ENCODE peak calls at places on chromosomes 16 and 17, in seven cellular contexts. One of them, this sample, is unnamed.

GRCh38 chr17:64420143-64420670 is 28.7 kb upstream of the MILR1 start:
- DNase-seq in prostate gland: peak; percentile 46
- DNase-seq in left lung: no peak
- DNase-seq in endodermal cell: peak; percentile 73
- DNase-seq in H7: peak; percentile 56
- DNase-seq in breast epithelium: no peak
- DNase-seq in AG04450: peak; percentile 67
- DNase-seq in this sample: no peak

GRCh38 chr16:84720180-84720579 is 20.4 kb downstream of the USP10 start:
- DNase-seq in H7: no peak
- DNase-seq in prostate gland: no peak
- DNase-seq in AG04450: no peak
- DNase-seq in breast epithelium: no peak
- DNase-seq in left lung: no peak
- DNase-seq in endodermal cell: no peak
- DNase-seq in this sample: no peak

GRCh38 chr16:30401768-30402425 is 5.5 kb upstream of the ZNF771 start:
- DNase-seq in H7: no peak
- DNase-seq in endodermal cell: no peak
- DNase-seq in left lung: no peak
- DNase-seq in breast epithelium: no peak
- DNase-seq in prostate gland: no peak
- DNase-seq in AG04450: no peak
- DNase-seq in this sample: no peak

GRCh38 chr16:83835972-83836566 is 28.3 kb downstream of the HSBP1 start:
- DNase-seq in endodermal cell: no peak
- DNase-seq in left lung: no peak
- DNase-seq in breast epithelium: no peak
- DNase-seq in prostate gland: no peak
- DNase-seq in AG04450: peak; percentile 41
- DNase-seq in H7: no peak
- DNase-seq in this sample: peak; percentile 46

GRCh38 chr17:78342438-78343098 is 17.3 kb downstream of the SOCS3 start:
- DNase-seq in AG04450: no peak
- DNase-seq in prostate gland: no peak
- DNase-seq in endodermal cell: peak; percentile 83
- DNase-seq in breast epithelium: no peak
- DNase-seq in left lung: peak; percentile 70
- DNase-seq in H7: peak; percentile 79
- DNase-seq in this sample: peak; percentile 89

GRCh38 chr17:27336217-27336616 is 42.3 kb downstream of the WSB1 start:
- DNase-seq in endodermal cell: peak; percentile 59
- DNase-seq in left lung: no peak
- DNase-seq in H7: no peak
- DNase-seq in prostate gland: no peak
- DNase-seq in AG04450: no peak
- DNase-seq in breast epithelium: no peak
- DNase-seq in this sample: no peak

GRCh38 chr16:66478733-66479511 is 51.8 kb downstream of the BEAN1 start:
- DNase-seq in AG04450: no peak
- DNase-seq in breast epithelium: peak; percentile 72
- DNase-seq in H7: peak; percentile 90
- DNase-seq in endodermal cell: peak; percentile 94
- DNase-seq in prostate gland: peak; percentile 68
- DNase-seq in left lung: peak; percentile 80
- DNase-seq in this sample: peak; percentile 44

GRCh38 chr17:83083368-83084201 is 4.2 kb downstream of the METRNL start:
- DNase-seq in breast epithelium: no peak
- DNase-seq in prostate gland: no peak
- DNase-seq in left lung: peak; percentile 67
- DNase-seq in endodermal cell: peak; percentile 80
- DNase-seq in AG04450: peak; percentile 89
- DNase-seq in H7: peak; percentile 83
- DNase-seq in this sample: peak; percentile 99

GRCh38 chr16:2337431-2338296 is 2.9 kb downstream of the ABCA3 start:
- DNase-seq in endodermal cell: no peak
- DNase-seq in breast epithelium: no peak
- DNase-seq in left lung: no peak
- DNase-seq in AG04450: no peak
- DNase-seq in prostate gland: no peak
- DNase-seq in H7: no peak
- DNase-seq in this sample: peak; percentile 19

GRCh38 chr16:27429981-27430441 is 28.0 kb downstream of the IL21R start:
- DNase-seq in left lung: no peak
- DNase-seq in H7: no peak
- DNase-seq in AG04450: no peak
- DNase-seq in breast epithelium: no peak
- DNase-seq in prostate gland: no peak
- DNase-seq in endodermal cell: no peak
- DNase-seq in this sample: no peak

GRCh38 chr16:72291121-72291520 is 119.2 kb upstream of the PMFBP1 start:
- DNase-seq in AG04450: no peak
- DNase-seq in H7: no peak
- DNase-seq in breast epithelium: no peak
- DNase-seq in endodermal cell: no peak
- DNase-seq in left lung: no peak
- DNase-seq in prostate gland: no peak
- DNase-seq in this sample: peak; percentile 90

GRCh38 chr16:67327774-67328173 is 1.2 kb downstream of the LRRC36 start:
- DNase-seq in H7: no peak
- DNase-seq in left lung: no peak
- DNase-seq in endodermal cell: no peak
- DNase-seq in prostate gland: no peak
- DNase-seq in breast epithelium: no peak
- DNase-seq in AG04450: no peak
- DNase-seq in this sample: no peak

GRCh38 chr16:2475413-2476344 is 752 bp downstream of the TBC1D24 start:
- DNase-seq in prostate gland: no peak
- DNase-seq in H7: peak; percentile 95
- DNase-seq in endodermal cell: peak; percentile 76
- DNase-seq in left lung: no peak
- DNase-seq in breast epithelium: no peak
- DNase-seq in AG04450: no peak
- DNase-seq in this sample: no peak

GRCh38 chr17:80591788-80592187 is 47.1 kb downstream of the RPTOR start:
- DNase-seq in left lung: no peak
- DNase-seq in H7: no peak
- DNase-seq in AG04450: no peak
- DNase-seq in endodermal cell: no peak
- DNase-seq in breast epithelium: no peak
- DNase-seq in prostate gland: no peak
- DNase-seq in this sample: no peak

GRCh38 chr17:80588687-80589086 is 44.0 kb downstream of the RPTOR start:
- DNase-seq in AG04450: no peak
- DNase-seq in left lung: no peak
- DNase-seq in prostate gland: no peak
- DNase-seq in endodermal cell: no peak
- DNase-seq in breast epithelium: no peak
- DNase-seq in H7: no peak
- DNase-seq in this sample: no peak

GRCh38 chr17:80584171-80584905 is 39.7 kb downstream of the RPTOR start:
- DNase-seq in AG04450: no peak
- DNase-seq in breast epithelium: no peak
- DNase-seq in prostate gland: no peak
- DNase-seq in endodermal cell: no peak
- DNase-seq in left lung: no peak
- DNase-seq in H7: no peak
- DNase-seq in this sample: no peak

GRCh38 chr17:80585880-80586279 is 41.2 kb downstream of the RPTOR start:
- DNase-seq in AG04450: no peak
- DNase-seq in left lung: no peak
- DNase-seq in breast epithelium: no peak
- DNase-seq in H7: peak; percentile 63
- DNase-seq in prostate gland: no peak
- DNase-seq in endodermal cell: no peak
- DNase-seq in this sample: no peak

GRCh38 chr17:80586464-80587228 is 42.0 kb downstream of the RPTOR start:
- DNase-seq in left lung: peak; percentile 46
- DNase-seq in H7: peak; percentile 63
- DNase-seq in prostate gland: no peak
- DNase-seq in endodermal cell: no peak
- DNase-seq in AG04450: peak; percentile 74
- DNase-seq in breast epithelium: no peak
- DNase-seq in this sample: no peak
- H3K4me3 ChIP-seq in left lung: no peak overlapping the region
- H3K4me3 ChIP-seq in H7: no peak overlapping the region
- H3K4me3 ChIP-seq in prostate gland: no peak overlapping the region
- H3K4me3 ChIP-seq in endodermal cell: no peak overlapping the region
- H3K4me3 ChIP-seq in AG04450: peak overlapping the region; percentile 38
- H3K4me3 ChIP-seq in breast epithelium: no peak overlapping the region
- H3K4me3 ChIP-seq in this sample: no peak overlapping the region

GRCh38 chr17:4502466-4503154 is 3.9 kb downstream of the SPNS2 start:
- DNase-seq in prostate gland: no peak
- DNase-seq in endodermal cell: peak; percentile 64
- DNase-seq in left lung: no peak
- DNase-seq in breast epithelium: no peak
- DNase-seq in AG04450: no peak
- DNase-seq in H7: no peak
- DNase-seq in this sample: no peak

GRCh38 chr17:4499431-4500187 is 928 bp downstream of the SPNS2 start:
- DNase-seq in left lung: no peak
- DNase-seq in prostate gland: no peak
- DNase-seq in breast epithelium: no peak
- DNase-seq in endodermal cell: peak; percentile 80
- DNase-seq in H7: peak; percentile 89
- DNase-seq in AG04450: no peak
- DNase-seq in this sample: no peak

GRCh38 chr17:4500188-4500565 is 1.5 kb downstream of the SPNS2 start:
- DNase-seq in prostate gland: no peak
- DNase-seq in left lung: no peak
- DNase-seq in H7: no peak
- DNase-seq in breast epithelium: no peak
- DNase-seq in AG04450: no peak
- DNase-seq in endodermal cell: no peak
- DNase-seq in this sample: no peak

GRCh38 chr17:4503283-4504005 is 4.8 kb downstream of the SPNS2 start:
- DNase-seq in H7: no peak
- DNase-seq in prostate gland: no peak
- DNase-seq in breast epithelium: no peak
- DNase-seq in left lung: no peak
- DNase-seq in endodermal cell: no peak
- DNase-seq in AG04450: no peak
- DNase-seq in this sample: no peak

GRCh38 chr17:4501295-4501949 is 2.7 kb downstream of the SPNS2 start:
- DNase-seq in prostate gland: no peak
- DNase-seq in H7: no peak
- DNase-seq in breast epithelium: no peak
- DNase-seq in AG04450: no peak
- DNase-seq in endodermal cell: no peak
- DNase-seq in left lung: peak; percentile 61
- DNase-seq in this sample: no peak
- H3K27me3 ChIP-seq in prostate gland: peaks cover 8% of the 10 kb centered on the region
- H3K27me3 ChIP-seq in H7: peaks cover 45% of the 10 kb centered on the region
- H3K27me3 ChIP-seq in breast epithelium: peaks cover 11% of the 10 kb centered on the region
- H3K27me3 ChIP-seq in AG04450: peaks cover 64% of the 10 kb centered on the region
- H3K27me3 ChIP-seq in endodermal cell: peaks cover 49% of the 10 kb centered on the region
- H3K27me3 ChIP-seq in left lung: peaks cover 37% of the 10 kb centered on the region
- H3K27me3 ChIP-seq in this sample: peaks cover 33% of the 10 kb centered on the region

DNA sequence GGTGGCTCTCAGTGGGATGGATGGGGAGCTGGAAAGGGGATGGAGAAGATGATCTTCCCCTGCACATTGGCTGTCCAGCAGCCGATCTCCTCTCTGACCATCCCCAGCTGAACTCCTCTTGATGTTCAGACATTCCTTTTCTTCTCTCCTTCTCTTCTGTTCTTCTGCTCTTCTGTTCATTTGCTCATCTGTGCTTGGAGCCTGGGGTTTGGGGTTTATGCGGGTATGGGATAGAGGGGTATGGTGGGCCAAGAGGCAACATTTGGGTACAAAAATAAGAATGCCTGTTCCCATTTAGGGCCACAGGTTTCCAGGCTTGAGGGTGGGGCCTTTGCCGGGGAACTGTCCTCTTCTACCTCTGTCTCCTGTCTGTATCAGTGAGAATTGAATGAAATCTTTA is 205.4 kb upstream of the XYLT1 start:
- DNase-seq in prostate gland: no peak
- DNase-seq in left lung: no peak
- DNase-seq in AG04450: no peak
- DNase-seq in endodermal cell: no peak
- DNase-seq in breast epithelium: no peak
- DNase-seq in H7: no peak
- DNase-seq in this sample: no peak
- H3K4me3 ChIP-seq in prostate gland: no peak overlapping the region
- H3K4me3 ChIP-seq in left lung: no peak overlapping the region
- H3K4me3 ChIP-seq in AG04450: no peak overlapping the region
- H3K4me3 ChIP-seq in endodermal cell: no peak overlapping the region
- H3K4me3 ChIP-seq in breast epithelium: no peak overlapping the region
- H3K4me3 ChIP-seq in H7: no peak overlapping the region
- H3K4me3 ChIP-seq in this sample: no peak overlapping the region

GRCh38 chr16:86045601-86045971 is 146.6 kb downstream of the IRF8 start:
- DNase-seq in breast epithelium: no peak
- DNase-seq in left lung: peak; percentile 6
- DNase-seq in prostate gland: no peak
- DNase-seq in H7: no peak
- DNase-seq in AG04450: no peak
- DNase-seq in endodermal cell: peak; percentile 30
- DNase-seq in this sample: no peak

GRCh38 chr16:86046026-86046713 is 147.2 kb downstream of the IRF8 start:
- DNase-seq in H7: no peak
- DNase-seq in endodermal cell: peak; percentile 48
- DNase-seq in prostate gland: no peak
- DNase-seq in AG04450: no peak
- DNase-seq in breast epithelium: no peak
- DNase-seq in left lung: peak; percentile 23
- DNase-seq in this sample: no peak

GRCh38 chr16:86042996-86043725 is 144.2 kb downstream of the IRF8 start:
- DNase-seq in AG04450: no peak
- DNase-seq in breast epithelium: no peak
- DNase-seq in H7: no peak
- DNase-seq in left lung: peak; percentile 25
- DNase-seq in endodermal cell: peak; percentile 29
- DNase-seq in prostate gland: no peak
- DNase-seq in this sample: no peak

GRCh38 chr16:86044881-86045600 is 146.1 kb downstream of the IRF8 start:
- DNase-seq in left lung: peak; percentile 25
- DNase-seq in endodermal cell: peak; percentile 47
- DNase-seq in AG04450: no peak
- DNase-seq in H7: no peak
- DNase-seq in prostate gland: no peak
- DNase-seq in breast epithelium: no peak
- DNase-seq in this sample: no peak

DNA sequence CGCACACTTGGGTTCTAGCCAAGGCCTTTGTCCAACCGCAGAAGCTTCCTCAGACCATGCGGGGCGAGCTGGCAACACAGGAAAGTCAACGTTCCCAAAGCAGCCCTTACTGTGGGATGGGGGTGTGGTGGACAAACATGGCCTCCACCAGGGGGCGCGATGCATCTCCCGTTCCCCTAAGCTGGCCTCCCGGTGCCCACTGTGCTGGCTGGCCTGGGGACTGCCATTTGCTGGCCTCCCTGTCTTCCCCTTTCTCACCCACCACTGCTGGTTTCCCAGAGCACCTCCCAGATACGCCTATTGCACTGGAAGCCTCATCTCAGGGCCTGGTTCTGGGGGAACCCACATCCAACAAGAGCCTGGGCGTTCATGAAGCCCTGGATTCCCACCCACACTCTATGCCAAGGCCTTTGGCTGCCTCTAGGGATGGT is 145.3 kb downstream of the IRF8 start:
- DNase-seq in left lung: peak; percentile 38
- DNase-seq in endodermal cell: peak; percentile 93
- DNase-seq in H7: peak; percentile 96
- DNase-seq in AG04450: peak; percentile 23
- DNase-seq in prostate gland: no peak
- DNase-seq in breast epithelium: no peak
- DNase-seq in this sample: peak; percentile 39
- H3K27me3 ChIP-seq in left lung: peaks cover 59% of the 10 kb centered on the region
- H3K27me3 ChIP-seq in endodermal cell: peaks cover 9% of the 10 kb centered on the region
- H3K27me3 ChIP-seq in H7: no peaks in the 10 kb centered on the region
- H3K27me3 ChIP-seq in AG04450: peaks cover 57% of the 10 kb centered on the region
- H3K27me3 ChIP-seq in prostate gland: peaks cover 12% of the 10 kb centered on the region
- H3K27me3 ChIP-seq in breast epithelium: no peaks in the 10 kb centered on the region
- H3K27me3 ChIP-seq in this sample: no peaks in the 10 kb centered on the region